ENCODE peak calls at places on chromosomes 5 and 9, in eight cellular contexts. K, D, A, O, U, T, F and Y are unnamed samples.

GRCh38 chr5:110346893-110347358 is 379.5 kb downstream of the TMEM232 start:
- DNase-seq in K (no peak), U (no peak), D (no peak), F (no peak), O (no peak), T (peak), A (no peak), Y (no peak)

GRCh38 chr5:4945296-4945695 is 194.8 kb upstream of the ADAMTS16 start:
- DNase-seq in T (no peak), O (no peak), U (no peak), A (no peak), F (no peak), D (no peak), K (no peak), Y (no peak)

GRCh38 chr9:111294691-111295451 is 35.2 kb downstream of the OR2K2 start:
- DNase-seq in U (no peak), D (no peak), O (no peak), K (no peak), T (no peak), A (no peak), F (no peak), Y (no peak)

GRCh38 chr5:36150676-36151433 is 832 bp downstream of the LMBRD2 start:
- DNase-seq in K (no peak), A (no peak), D (peak), F (peak), U (no peak), T (peak), O (peak), Y (no peak)

GRCh38 chr9:80208662-80209061 is 636.9 kb downstream of the TLE4 start:
- DNase-seq in A (no peak), O (no peak), F (no peak), D (no peak), K (no peak), T (no peak), U (no peak), Y (no peak)

GRCh38 chr5:109928046-109928445 is 238.3 kb downstream of the MAN2A1 start:
- DNase-seq in O (no peak), U (no peak), A (no peak), F (no peak), D (no peak), K (no peak), T (no peak), Y (no peak)

GRCh38 chr9:92463989-92464388 is 18.3 kb downstream of the ASPN start:
- DNase-seq in U (no peak), T (no peak), O (no peak), K (no peak), F (no peak), D (no peak), A (no peak), Y (no peak)

GRCh38 chr9:15349892-15350761 is 43.1 kb upstream of the TTC39B start:
- DNase-seq in D (no peak), F (no peak), K (no peak), O (peak), U (no peak), A (no peak), T (no peak), Y (no peak)

GRCh38 chr5:123261752-123262151 is 161.5 kb downstream of the CEP120 start:
- DNase-seq in O (no peak), U (no peak), D (no peak), A (no peak), K (no peak), T (no peak), F (no peak), Y (no peak)

GRCh38 chr9:129776938-129777768 is 24.3 kb upstream of the PTGES start:
- DNase-seq in U (no peak), O (no peak), F (peak), T (peak), K (no peak), D (peak), A (no peak), Y (peak)

GRCh38 chr9:71446499-71447411 is 321.6 kb downstream of the CEMIP2 start:
- DNase-seq in U (no peak), O (no peak), T (peak), A (no peak), K (peak), D (peak), F (peak), Y (no peak)

GRCh38 chr5:127588368-127588767 is 60.5 kb upstream of the CTXN3 start:
- DNase-seq in T (no peak), D (no peak), K (no peak), U (no peak), F (no peak), A (no peak), O (no peak), Y (no peak)

GRCh38 chr5:145166173-145166572 is 669.0 kb downstream of the PRELID2 start:
- DNase-seq in T (no peak), A (no peak), K (no peak), O (no peak), D (no peak), F (no peak), U (no peak), Y (no peak)

GRCh38 chr9:12464910-12465512 is 228.2 kb upstream of the TYRP1 start:
- DNase-seq in A (no peak), O (peak), D (no peak), K (no peak), F (peak), U (no peak), T (no peak), Y (no peak)

GRCh38 chr5:158590936-158591863 is 508.5 kb downstream of the EBF1 start:
- DNase-seq in U (no peak), O (no peak), F (no peak), K (no peak), D (peak), A (no peak), T (no peak), Y (no peak)

GRCh38 chr9:1083325-1083913 is 33.3 kb downstream of the DMRT2 start:
- DNase-seq in F (no peak), A (no peak), U (no peak), D (no peak), K (no peak), O (no peak), T (no peak), Y (peak)

GRCh38 chr5:72494700-72495124 is 12.5 kb downstream of the ZNF366 start:
- DNase-seq in A (no peak), U (no peak), F (no peak), K (no peak), O (no peak), D (no peak), T (no peak), Y (no peak)

GRCh38 chr5:57338068-57338848 is 144.4 kb downstream of the ACTBL2 start:
- DNase-seq in K (no peak), D (no peak), T (peak), A (no peak), F (peak), U (no peak), O (no peak), Y (no peak)

GRCh38 chr5:150539206-150539605 is 31.3 kb downstream of the NDST1 start:
- DNase-seq in O (no peak), D (peak), T (no peak), U (no peak), K (no peak), F (no peak), A (no peak), Y (no peak)

GRCh38 chr9:104912606-104913005 is 15.3 kb downstream of the ABCA1 start:
- DNase-seq in U (no peak), K (no peak), T (no peak), O (no peak), F (no peak), D (no peak), A (no peak), Y (no peak)

GRCh38 chr5:149938272-149938671 is 6.3 kb downstream of the PDE6A start:
- DNase-seq in A (no peak), F (no peak), D (no peak), U (no peak), K (no peak), T (peak), O (no peak), Y (no peak)

GRCh38 chr9:105142406-105143092 is 101.9 kb upstream of the SLC44A1 start:
- DNase-seq in U (no peak), T (peak), A (no peak), K (no peak), D (no peak), F (no peak), O (no peak), Y (no peak)

GRCh38 chr5:159525117-159525516 is 194.8 kb upstream of the IL12B start:
- DNase-seq in U (no peak), F (no peak), A (no peak), K (no peak), T (no peak), D (no peak), O (no peak), Y (no peak)

GRCh38 chr5:68176802-68177479 is 38.6 kb upstream of the PIK3R1 start:
- DNase-seq in U (no peak), O (no peak), A (no peak), D (no peak), F (no peak), K (no peak), T (no peak), Y (no peak)

GRCh38 chr5:132487095-132487428 is 3.5 kb downstream of the IRF1 start:
- DNase-seq in T (no peak), A (peak), K (no peak), F (no peak), U (no peak), O (no peak), D (peak), Y (no peak)

GRCh38 chr5:77709993-77710392 is 66.1 kb downstream of the TBCA start:
- DNase-seq in A (no peak), O (no peak), D (no peak), U (no peak), K (no peak), F (peak), T (peak), Y (no peak)

GRCh38 chr5:135739383-135739961 is 95.0 kb upstream of the SLC25A48 start:
- DNase-seq in A (no peak), U (no peak), D (no peak), F (no peak), O (no peak), K (no peak), T (no peak), Y (no peak)

GRCh38 chr9:117718085-117718484 is 13.9 kb downstream of the TLR4 start:
- DNase-seq in A (no peak), K (no peak), O (no peak), T (peak), U (no peak), F (peak), D (no peak), Y (no peak)

GRCh38 chr9:34650816-34651215 is 1.2 kb upstream of the IL11RA start:
- DNase-seq in U (no peak), D (peak), T (no peak), A (no peak), K (no peak), F (no peak), O (no peak), Y (peak)